ENCODE peak calls at places on chromosome 11, in six cellular contexts. S is globus pallidus; O is stimulated activated CD4-positive, alpha-beta T cell treated with anti-CD3 and anti-CD28 coated beads, TNF-alpha, amount 100 ng/mL, for 1 hour; G is PC-3; Q is activated T-helper 1 cell treated with anti-CD3 and anti-CD28 coated beads, Interleukin-12 subunit alpha, Interleukin-12 subunit beta, Interleukin-2, Interleukin-4 antibody, amounts not matched to agents 30 ng/mL and 10 ng/mL and 1 ng/mL, durations not matched to agents 14 hours and 24 hours and 36 hours; H is psoas muscle. X is an unnamed sample.

GRCh38 chr11:95863486-95864140 is 60.3 kb downstream of the MTMR2 start:
- DNase-seq in S (no peak), O (no peak), G (peak), Q (no peak), H (no peak), X (no peak)

GRCh38 chr11:119316729-119317591 is at the start of gene MCAM:
- DNase-seq in S (peak), O (no peak), G (peak), Q (no peak), H (peak), X (no peak)

GRCh38 chr11:109112748-109113378 is 309.1 kb upstream of the C11orf87 start:
- DNase-seq in S (no peak), O (no peak), G (no peak), Q (no peak), H (no peak), X (no peak)

GRCh38 chr11:110621826-110622225 is 90.4 kb downstream of the ARHGAP20 start:
- DNase-seq in S (no peak), O (no peak), G (no peak), Q (no peak), H (no peak), X (no peak)

GRCh38 chr11:95119361-95120060 is 29.9 kb downstream of the ENDOD1 start:
- DNase-seq in S (no peak), O (no peak), G (peak), Q (no peak), H (no peak), X (no peak)

GRCh38 chr11:65224939-65225283 is 36.9 kb upstream of the POLA2 start:
- DNase-seq in S (no peak), O (no peak), G (peak), Q (no peak), H (peak), X (no peak)

GRCh38 chr11:68011046-68011943 is 1.2 kb downstream of the ALDH3B1 start:
- DNase-seq in S (no peak), O (no peak), G (no peak), Q (no peak), H (no peak), X (no peak)

GRCh38 chr11:330307-330693 is 9.6 kb upstream of the IFITM3 start:
- DNase-seq in S (no peak), O (no peak), G (no peak), Q (no peak), H (no peak), X (no peak)

GRCh38 chr11:64224891-64225607 is 937 bp downstream of the TRPT1 start:
- DNase-seq in S (no peak), O (no peak), G (no peak), Q (no peak), H (no peak), X (no peak)

X was measured in GM19239.